ENCODE peak calls at places on chromosomes 7 and 10, in four cellular contexts. J is suprapubic skin, D is testis, O is lower leg skin. B is an unnamed sample.

GRCh38 chr10:77770081-77770867 is 132.7 kb upstream of the KCNMA1 start:
- DNase-seq in J (no peak), O (no peak), D (no peak), B (no peak)

GRCh38 chr7:157490465-157490912 is 153.7 kb downstream of the DNAJB6 start:
- DNase-seq in D (no peak), J (no peak), O (no peak), B (peak)

GRCh38 chr10:107727762-107728317 is 563.3 kb upstream of the SORCS1 start:
- DNase-seq in J (no peak), D (no peak), O (no peak), B (no peak)

GRCh38 chr10:111872591-111872990 is 311.0 kb downstream of the GPAM start:
- DNase-seq in J (no peak), D (no peak), O (no peak), B (no peak)

GRCh38 chr7:146636033-146636356 is 519.4 kb downstream of the CNTNAP2 start:
- DNase-seq in O (no peak), D (no peak), J (no peak), B (no peak)

GRCh38 chr7:68107256-68107655 is 1110.6 kb downstream of the TYW1 start:
- DNase-seq in D (no peak), J (no peak), O (no peak), B (no peak)

GRCh38 chr7:4733936-4734528 is 41.4 kb upstream of the AP5Z1 start:
- DNase-seq in J (no peak), O (no peak), D (no peak), B (no peak)

GRCh38 chr7:151611041-151611440 is 91.3 kb upstream of the RHEB start:
- DNase-seq in J (peak), O (no peak), D (no peak), B (no peak)

GRCh38 chr10:98466916-98467505 is 20.3 kb upstream of the HPS1 start:
- DNase-seq in J (no peak), D (no peak), O (no peak), B (peak)

GRCh38 chr10:19570991-19571390 is 245.2 kb upstream of the PLXDC2 start:
- DNase-seq in O (no peak), J (no peak), D (no peak), B (no peak)

DNA sequence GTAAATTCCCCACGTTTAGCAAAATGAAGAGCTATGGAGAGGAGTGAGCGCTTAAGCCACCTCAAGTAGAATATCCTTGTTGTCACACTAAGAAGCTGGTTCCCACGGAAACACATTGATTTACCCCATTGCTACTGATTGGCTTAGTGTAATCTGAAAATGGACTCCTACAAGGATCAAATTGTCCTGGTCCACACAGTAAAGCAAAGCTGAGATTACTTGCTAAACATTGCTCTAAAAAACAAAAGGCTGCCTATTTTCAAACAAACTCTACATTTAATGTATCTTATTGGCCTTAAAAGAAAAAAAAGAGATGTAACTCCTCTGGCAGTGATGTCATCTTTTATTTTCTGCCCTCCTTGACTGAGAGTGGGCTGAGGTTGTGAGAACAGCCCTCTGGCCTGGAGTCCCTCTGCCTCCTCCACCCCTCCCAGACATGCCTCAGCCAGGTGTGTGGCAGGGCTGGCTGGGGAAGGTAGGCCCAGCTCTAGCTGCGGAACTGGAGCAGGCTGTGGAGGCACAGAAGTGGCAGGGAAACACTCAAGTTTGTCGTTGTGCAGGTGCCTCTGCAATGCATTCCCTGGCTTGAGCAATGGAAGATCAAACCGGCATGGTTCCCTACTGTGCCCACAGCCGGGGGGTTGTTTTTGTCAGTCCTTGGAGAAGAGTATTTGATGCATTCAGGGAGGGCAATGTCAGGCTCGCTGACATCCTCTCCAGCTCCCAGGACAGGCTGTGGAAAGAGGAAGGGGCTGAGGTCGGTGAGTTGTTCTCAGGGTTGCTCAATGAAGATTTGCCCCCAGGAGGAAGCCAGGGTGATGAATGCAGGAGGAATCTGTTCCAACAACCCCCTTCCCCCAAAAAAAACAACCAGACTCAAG is 9.1 kb downstream of the KLF6 start:
- DNase-seq in D (no peak), J (no peak), O (peak), B (no peak)
- TF ChIP-seq POLR2A in D (no peak), J (no peak), O (no peak), B (peak)

GRCh38 chr10:48684792-48685651 is at the start of gene WDFY4:
- DNase-seq in J (no peak), O (no peak), D (no peak), B (no peak)
- TF ChIP-seq POLR2A in J (no peak), O (no peak), D (no peak), B (no peak)

GRCh38 chr10:110500515-110500905 is 2.8 kb downstream of the DUSP5 start:
- DNase-seq in O (no peak), J (no peak), D (no peak), B (peak)

GRCh38 chr10:110502851-110503301 is 5.2 kb downstream of the DUSP5 start:
- DNase-seq in D (peak), J (peak), O (peak), B (no peak)

GRCh38 chr10:110502072-110502845 is 4.6 kb downstream of the DUSP5 start:
- DNase-seq in J (no peak), D (no peak), O (no peak), B (no peak)

GRCh38 chr10:110499796-110500514 is 2.2 kb downstream of the DUSP5 start:
- DNase-seq in O (no peak), J (peak), D (no peak), B (no peak)

DNA sequence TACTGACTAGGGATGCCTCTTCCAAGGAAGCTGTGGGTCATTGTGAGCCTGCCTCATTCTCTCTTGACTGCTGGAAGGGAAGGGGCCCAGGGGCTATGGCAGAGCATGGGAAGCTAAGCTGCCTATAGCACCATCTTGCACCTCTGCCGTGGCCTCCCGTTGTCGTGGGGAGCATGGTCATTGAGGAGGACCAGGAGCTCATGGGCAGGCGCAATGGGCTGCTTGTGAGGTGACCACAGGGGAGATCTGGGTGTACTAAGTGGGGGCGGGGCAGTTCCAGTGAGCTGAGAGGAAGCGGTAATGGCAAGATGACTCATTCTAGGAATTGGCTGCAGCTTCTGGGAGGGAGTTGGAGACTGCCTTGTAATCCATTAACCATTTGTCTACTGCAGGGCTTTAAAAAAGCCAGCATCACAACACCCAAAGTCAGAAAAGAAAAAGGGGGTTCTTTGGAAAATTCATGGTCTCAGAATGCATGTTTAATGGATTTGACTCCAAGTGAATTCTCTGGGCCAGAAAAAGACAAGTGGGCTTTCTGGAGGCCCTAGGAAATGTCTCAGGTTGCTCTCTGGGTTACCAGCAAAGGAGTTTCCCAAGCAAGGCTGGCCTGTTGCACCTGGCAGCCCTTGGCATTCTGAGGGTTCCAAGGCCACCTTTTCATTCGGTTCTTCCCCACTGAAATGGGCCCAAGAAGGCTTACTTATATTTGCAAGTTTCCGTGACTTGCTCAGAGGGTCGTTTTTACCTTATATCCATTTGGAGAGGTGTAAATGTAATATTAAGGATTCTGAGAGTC is 3.6 kb downstream of the DUSP5 start:
- DNase-seq in O (peak), D (peak), J (peak), B (peak)
- TF ChIP-seq POLR2A in O (no peak), D (no peak), J (no peak), B (no peak)

GRCh38 chr7:149873074-149873967 is 448 bp upstream of the ATP6V0E2 start:
- DNase-seq in O (peak), J (peak), D (peak), B (peak)
- TF ChIP-seq POLR2A in O (no peak), J (no peak), D (no peak), B (peak)

DNA sequence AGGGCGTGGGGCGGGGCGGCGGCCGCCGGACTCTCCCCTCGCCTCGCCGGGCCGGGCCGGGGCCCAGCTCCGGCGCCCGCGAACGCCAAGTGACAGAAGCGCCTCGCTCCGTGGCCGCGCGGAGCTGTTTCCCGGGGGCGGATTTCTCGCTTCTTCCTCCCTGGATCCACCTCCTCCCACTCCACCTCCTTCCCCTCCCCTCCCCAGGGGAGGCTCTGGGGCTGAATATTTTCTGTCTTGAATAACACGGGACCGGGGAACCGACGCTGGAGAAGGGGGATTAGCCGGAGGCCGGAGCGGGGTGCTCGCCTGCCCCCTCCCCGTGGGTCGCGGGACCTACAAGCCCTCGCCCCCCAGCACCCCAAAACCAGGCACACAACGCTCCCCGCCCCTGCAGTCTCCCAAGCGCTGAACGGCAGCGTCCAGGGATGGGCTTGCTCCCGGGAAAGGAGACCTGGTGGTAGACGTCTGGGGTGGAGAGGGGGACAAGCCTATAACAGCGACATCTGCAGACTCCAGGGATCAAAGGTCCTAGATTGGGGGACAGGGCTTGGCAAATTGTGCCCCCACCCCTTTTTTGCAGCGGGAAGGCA is at the start of gene ARHGAP21:
- DNase-seq in D (peak), O (peak), J (peak), B (peak)
- TF ChIP-seq POLR2A in D (no peak), O (no peak), J (no peak), B (no peak)

GRCh38 chr7:100562195-100563099 is 11.3 kb downstream of the SAP25 start:
- DNase-seq in J (no peak), O (no peak), D (no peak), B (no peak)

GRCh38 chr7:100566018-100566531 is 7.6 kb downstream of the SAP25 start:
- DNase-seq in D (no peak), J (no peak), O (no peak), B (no peak)

GRCh38 chr7:100565133-100565571 is 8.5 kb downstream of the SAP25 start:
- DNase-seq in D (no peak), O (no peak), J (no peak), B (no peak)

GRCh38 chr7:100563100-100563564 is 10.6 kb downstream of the SAP25 start:
- DNase-seq in D (no peak), O (no peak), J (no peak), B (no peak)

DNA sequence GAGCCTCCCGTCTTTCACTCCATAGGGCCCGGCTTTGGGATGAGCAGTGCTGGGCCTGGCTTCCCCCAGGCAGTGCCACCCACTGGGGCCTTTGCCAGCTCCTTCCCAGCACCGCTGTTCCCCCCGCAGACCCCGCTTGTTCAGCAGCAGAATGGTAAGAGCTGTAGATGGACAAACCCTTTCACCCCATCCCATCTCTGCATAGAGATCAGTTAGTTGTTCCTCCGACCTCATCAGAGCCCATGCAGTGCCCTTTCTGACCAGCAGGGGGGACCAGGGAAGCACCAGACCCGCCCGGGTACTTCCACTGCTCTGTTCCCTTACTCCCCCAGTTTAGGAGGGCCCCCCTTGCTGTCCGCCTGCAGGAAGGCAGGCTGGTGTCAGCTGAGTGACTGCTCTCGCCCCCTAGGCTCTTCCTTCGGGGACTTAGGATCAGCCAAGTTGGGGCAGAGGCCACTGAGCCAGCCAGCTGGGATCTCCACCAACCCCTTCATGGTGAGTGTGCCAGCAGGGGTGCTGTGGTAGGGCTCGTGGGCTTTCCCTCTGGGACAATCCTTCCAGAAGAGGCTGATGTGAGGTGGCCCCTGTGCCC is 9.8 kb downstream of the SAP25 start:
- DNase-seq in J (peak), O (peak), D (peak), B (peak)
- TF ChIP-seq POLR2A in J (no peak), O (no peak), D (no peak), B (no peak)